ENCODE peak calls at places on chromosomes 5 and 9, in ten cellular contexts. V is NCI-H187, A is HuH-7.5, T is MCF 10A, D is mesenteric fat pad, L is GM23338, G is NCI-H345, K is brain microvascular endothelial cell, P is fibroblast of pulmonary artery, J is C1 segment of cervical spinal cord. O is an unnamed sample.

GRCh38 chr5:144598451-144599068 is 427.9 kb downstream of the KCTD16 start:
- DNase-seq in J (no peak), G (peak), P (no peak), T (no peak), D (no peak), A (no peak), V (no peak), K (no peak), L (peak), O (no peak)

GRCh38 chr9:87280421-87280820 is 217.2 kb upstream of the DAPK1 start:
- DNase-seq in A (no peak), J (no peak), G (no peak), P (peak), L (no peak), T (peak), K (peak), D (no peak), V (no peak), O (no peak)

GRCh38 chr9:133347515-133347984 is 381 bp downstream of the MED22 start:
- DNase-seq in J (peak), D (no peak), K (no peak), L (peak), T (peak), P (peak), A (peak), G (no peak), V (no peak), O (peak)

GRCh38 chr9:134791009-134791408 is 89.6 kb upstream of the FCN2 start:
- DNase-seq in P (no peak), A (no peak), G (no peak), D (no peak), V (no peak), T (no peak), K (no peak), J (no peak), L (no peak), O (no peak)

GRCh38 chr5:147813696-147814095 is 17.8 kb downstream of the SPINK1 start:
- DNase-seq in G (no peak), K (no peak), D (no peak), J (no peak), A (no peak), T (no peak), L (no peak), V (no peak), P (no peak), O (no peak)

GRCh38 chr5:34854459-34855174 is 15.7 kb downstream of the TTC23L start:
- DNase-seq in K (no peak), D (no peak), P (no peak), V (peak), A (no peak), G (peak), L (no peak), J (no peak), T (no peak), O (no peak)

GRCh38 chr5:39623291-39623865 is 198.6 kb upstream of the DAB2 start:
- DNase-seq in L (no peak), K (peak), A (no peak), P (no peak), V (no peak), G (no peak), J (no peak), D (no peak), T (no peak), O (no peak)

GRCh38 chr9:97396256-97396655 is 15.6 kb upstream of the TDRD7 start:
- DNase-seq in D (no peak), T (no peak), K (no peak), L (no peak), V (no peak), G (no peak), A (no peak), P (no peak), J (no peak), O (no peak)

GRCh38 chr5:15585128-15585527 is 85.1 kb downstream of the FBXL7 start:
- DNase-seq in D (no peak), G (no peak), A (no peak), K (no peak), T (no peak), J (no peak), V (no peak), P (no peak), L (no peak), O (no peak)

GRCh38 chr5:142515036-142515435 is 170.9 kb downstream of the FGF1 start:
- DNase-seq in G (no peak), J (no peak), D (no peak), P (peak), V (no peak), A (no peak), L (no peak), T (no peak), K (no peak), O (no peak)

GRCh38 chr9:74573792-74574191 is 76.7 kb downstream of the RORB start:
- DNase-seq in J (no peak), L (no peak), D (no peak), K (no peak), G (no peak), P (peak), V (no peak), T (no peak), A (no peak), O (peak)

GRCh38 chr5:75037106-75037505 is 15.3 kb downstream of the GCNT4 start:
- DNase-seq in P (peak), A (peak), D (no peak), K (peak), G (peak), J (no peak), V (no peak), L (no peak), T (peak), O (no peak)

GRCh38 chr9:132697230-132697629 is 27.0 kb downstream of the GTF3C4 start:
- DNase-seq in D (no peak), K (no peak), P (no peak), J (no peak), A (no peak), L (no peak), T (no peak), V (no peak), G (no peak), O (no peak)

GRCh38 chr5:172910828-172911627 is 48.2 kb upstream of the RPL26L1 start:
- DNase-seq in T (peak), K (peak), P (peak), L (peak), J (no peak), D (no peak), V (no peak), G (no peak), A (no peak), O (no peak)

GRCh38 chr5:72064801-72065570 is 42.3 kb upstream of the MAP1B start:
- DNase-seq in D (no peak), A (no peak), G (peak), P (no peak), K (no peak), V (peak), J (no peak), L (peak), T (no peak), O (no peak)

GRCh38 chr5:123132330-123132729 is 43.3 kb downstream of the PRDM6 start:
- DNase-seq in J (no peak), T (peak), D (no peak), A (no peak), P (peak), L (no peak), K (no peak), G (no peak), V (no peak), O (no peak)

GRCh38 chr5:78647411-78647818 is 1.2 kb downstream of the LHFPL2 start:
- DNase-seq in T (peak), P (peak), D (no peak), L (peak), A (peak), G (no peak), V (no peak), K (peak), J (no peak), O (no peak)

GRCh38 chr9:77800924-77801551 is 152.9 kb upstream of the GNA14 start:
- DNase-seq in L (no peak), D (no peak), G (no peak), J (no peak), V (no peak), A (no peak), K (no peak), T (no peak), P (no peak), O (no peak)

GRCh38 chr5:135398160-135398854 is 724 bp downstream of the MACROH2A1 start:
- DNase-seq in K (no peak), J (no peak), P (peak), D (no peak), A (peak), T (peak), G (peak), V (peak), L (peak), O (peak)

GRCh38 chr5:137753227-137753985 is 757 bp downstream of the HNRNPA0 start:
- DNase-seq in D (peak), K (no peak), T (no peak), G (peak), J (peak), P (no peak), A (no peak), V (no peak), L (no peak), O (peak)